ENCODE peak calls at places on chromosomes 2 and 18, in five cellular contexts. Z is GM20000, D is HFFc6, I is esophagus muscularis mucosa, K is foreskin fibroblast. L is an unnamed sample.

GRCh38 chr2:81304154-81304830 is 999.7 kb upstream of the LRRTM1 start:
- DNase-seq in Z (no peak), D (no peak), I (no peak), K (no peak), L (no peak)

GRCh38 chr2:134344954-134345697 is 91.3 kb downstream of the MGAT5 start:
- DNase-seq in Z (no peak), D (no peak), I (no peak), K (no peak), L (no peak)

GRCh38 chr2:3738454-3738853 is 35.1 kb downstream of the DCDC2C start:
- DNase-seq in Z (peak), D (no peak), I (no peak), K (no peak), L (no peak)

GRCh38 chr2:237749961-237750360 is 48.6 kb upstream of the RBM44 start:
- DNase-seq in Z (no peak), D (no peak), I (no peak), K (no peak), L (no peak)

GRCh38 chr18:39389800-39390379 is 1824.3 kb upstream of the CELF4 start:
- DNase-seq in Z (no peak), D (no peak), I (no peak), K (no peak), L (no peak)

GRCh38 chr18:59744271-59744721 is 47.1 kb upstream of the CCBE1 start:
- DNase-seq in Z (no peak), D (peak), I (no peak), K (peak), L (no peak)

GRCh38 chr18:42192251-42193248 is 237.5 kb downstream of the PIK3C3 start:
- DNase-seq in Z (no peak), D (peak), I (no peak), K (no peak), L (no peak)

GRCh38 chr2:239803102-239803763 is 221.9 kb downstream of the NDUFA10 start:
- DNase-seq in Z (no peak), D (no peak), I (no peak), K (no peak), L (no peak)

GRCh38 chr2:121778736-121779487 is 23.5 kb downstream of the TSN start:
- DNase-seq in Z (no peak), D (no peak), I (peak), K (no peak), L (no peak)

GRCh38 chr2:20141056-20141762 is 83.7 kb downstream of the SDC1 start:
- DNase-seq in Z (no peak), D (peak), I (no peak), K (peak), L (no peak)

GRCh38 chr2:238100821-238101771 is 956 bp downstream of the ESPNL start:
- DNase-seq in Z (peak), D (no peak), I (peak), K (no peak), L (no peak)

DNA sequence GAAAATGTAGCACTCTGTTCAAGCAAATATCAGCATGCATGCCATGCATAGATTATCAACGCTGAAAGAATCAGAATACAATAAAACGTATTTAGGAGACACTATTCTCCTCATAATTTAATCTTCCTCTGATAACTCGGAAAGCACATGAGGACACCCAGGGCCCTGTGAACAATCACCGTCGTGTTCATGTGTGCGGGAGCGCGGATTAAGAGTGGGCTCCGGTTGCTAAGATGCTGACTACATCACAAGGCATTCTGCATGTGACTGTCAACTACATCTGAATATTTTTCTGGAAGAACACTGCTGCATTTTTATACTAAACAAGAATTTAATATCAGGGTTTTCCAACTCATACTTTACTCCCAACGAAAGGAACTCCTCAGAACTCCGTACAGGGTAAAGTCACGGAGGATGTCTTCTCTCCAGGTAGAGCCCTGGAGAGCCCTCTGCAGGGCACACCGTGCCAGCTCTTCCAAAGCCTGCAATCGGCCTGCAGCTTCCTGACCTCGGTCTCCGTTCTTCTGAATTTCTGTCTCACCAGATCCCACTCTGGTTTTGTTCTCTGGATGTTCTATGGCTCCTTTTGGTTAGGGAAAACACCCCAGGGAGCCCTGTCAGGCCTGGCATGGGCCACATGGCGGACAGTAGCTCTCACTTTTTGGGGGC is 59.6 kb downstream of the ZNF516 start:
- DNase-seq in Z (no peak), D (no peak), I (no peak), K (no peak), L (no peak)
- TF ChIP-seq CTCF in Z (no peak), D (peak), I (peak), K (no peak), L (no peak)

GRCh38 chr18:22001912-22002487 is 167.4 kb upstream of the GATA6 start:
- DNase-seq in Z (no peak), D (no peak), I (no peak), K (no peak), L (no peak)

GRCh38 chr18:21996261-21996892 is 173.0 kb upstream of the GATA6 start:
- DNase-seq in Z (no peak), D (no peak), I (no peak), K (no peak), L (no peak)

GRCh38 chr18:21991897-21992296 is 177.5 kb upstream of the GATA6 start:
- DNase-seq in Z (no peak), D (no peak), I (no peak), K (no peak), L (no peak)

GRCh38 chr18:21998531-21998930 is 170.9 kb upstream of the GATA6 start:
- DNase-seq in Z (no peak), D (no peak), I (no peak), K (no peak), L (no peak)

GRCh38 chr18:21997207-21998143 is 171.9 kb upstream of the GATA6 start:
- DNase-seq in Z (peak), D (peak), I (no peak), K (peak), L (peak)
- TF ChIP-seq CTCF in Z (peak), D (peak), I (peak), K (peak), L (peak)

GRCh38 chr2:170235860-170236638 is 58.1 kb downstream of the MYO3B start:
- DNase-seq in Z (peak), D (peak), I (no peak), K (peak), L (peak)
- TF ChIP-seq CTCF in Z (peak), D (peak), I (peak), K (peak), L (peak)

GRCh38 chr2:70959851-70960832 is 18.3 kb upstream of the ANKRD53 start:
- DNase-seq in Z (no peak), D (no peak), I (peak), K (no peak), L (peak)
- TF ChIP-seq CTCF in Z (no peak), D (peak), I (no peak), K (no peak), L (no peak)

GRCh38 chr2:124039032-124039431 is 13.9 kb downstream of the CNTNAP5 start:
- DNase-seq in Z (no peak), D (no peak), I (no peak), K (no peak), L (no peak)

GRCh38 chr2:124035001-124035400 is 9.9 kb downstream of the CNTNAP5 start:
- DNase-seq in Z (no peak), D (no peak), I (no peak), K (no peak), L (no peak)

GRCh38 chr2:124032799-124033198 is 7.7 kb downstream of the CNTNAP5 start:
- DNase-seq in Z (no peak), D (no peak), I (no peak), K (no peak), L (no peak)

GRCh38 chr2:124034265-124034664 is 9.2 kb downstream of the CNTNAP5 start:
- DNase-seq in Z (no peak), D (no peak), I (no peak), K (no peak), L (no peak)
- TF ChIP-seq CTCF in Z (no peak), D (no peak), I (no peak), K (no peak), L (no peak)

DNA sequence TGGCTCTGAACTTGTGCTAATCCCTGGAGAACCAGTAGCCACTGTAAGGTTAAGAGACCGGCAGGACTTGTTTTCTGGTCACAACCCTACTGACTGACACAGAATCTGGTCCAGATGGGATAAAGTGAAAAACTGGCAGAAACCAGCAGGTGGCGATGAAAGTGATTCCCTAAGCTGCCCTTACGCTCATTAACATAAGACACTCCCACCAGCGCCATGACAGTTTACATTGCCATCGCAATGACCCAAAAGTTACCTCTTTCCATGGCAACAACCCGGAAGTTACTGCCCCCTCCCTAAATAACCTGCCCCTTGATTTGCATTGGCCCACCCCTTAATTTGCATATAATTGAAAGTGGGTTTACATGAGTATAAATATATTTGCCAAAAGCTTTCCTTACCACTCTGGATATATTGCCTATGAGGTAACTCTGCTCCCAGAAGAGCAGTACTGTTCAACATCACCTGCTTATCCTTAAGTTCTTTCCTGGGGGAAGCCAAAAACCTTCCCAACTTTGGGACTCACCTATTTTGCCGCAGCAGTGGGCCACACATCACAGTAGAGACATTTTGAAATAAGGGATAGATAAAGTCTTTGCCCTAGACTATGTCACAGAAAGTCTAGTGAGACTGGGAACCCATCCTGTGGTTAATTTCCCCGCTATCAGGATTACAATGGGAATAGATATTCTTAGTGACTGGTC is 35.8 kb upstream of the AFF3 start:
- DNase-seq in Z (no peak), D (no peak), I (peak), K (no peak), L (peak)
- TF ChIP-seq CTCF in Z (no peak), D (peak), I (peak), K (peak), L (no peak)

DNA sequence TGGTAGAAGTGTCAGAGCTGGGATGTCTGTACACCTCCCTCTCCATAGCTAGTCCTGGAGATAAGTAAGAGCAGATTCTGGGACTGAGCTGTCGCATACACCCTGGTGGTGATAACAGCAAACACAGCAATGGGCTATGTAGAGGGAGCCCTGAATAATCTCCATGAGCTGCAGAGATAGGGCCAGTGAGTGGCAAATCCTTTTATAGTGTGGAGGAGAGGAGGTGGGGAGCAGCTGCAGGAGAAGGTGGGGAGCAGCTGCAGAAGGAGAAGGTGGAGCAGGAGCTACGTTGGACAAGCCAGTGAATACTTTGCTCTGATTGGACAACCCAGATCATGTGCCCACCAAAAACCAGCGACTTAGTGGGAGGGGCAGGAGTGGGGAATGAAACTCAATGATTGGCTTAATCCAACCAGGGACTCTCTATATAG is 85.5 kb downstream of the TMEM247 start:
- DNase-seq in Z (no peak), D (no peak), I (no peak), K (no peak), L (no peak)
- TF ChIP-seq CTCF in Z (no peak), D (peak), I (no peak), K (no peak), L (no peak)

DNA sequence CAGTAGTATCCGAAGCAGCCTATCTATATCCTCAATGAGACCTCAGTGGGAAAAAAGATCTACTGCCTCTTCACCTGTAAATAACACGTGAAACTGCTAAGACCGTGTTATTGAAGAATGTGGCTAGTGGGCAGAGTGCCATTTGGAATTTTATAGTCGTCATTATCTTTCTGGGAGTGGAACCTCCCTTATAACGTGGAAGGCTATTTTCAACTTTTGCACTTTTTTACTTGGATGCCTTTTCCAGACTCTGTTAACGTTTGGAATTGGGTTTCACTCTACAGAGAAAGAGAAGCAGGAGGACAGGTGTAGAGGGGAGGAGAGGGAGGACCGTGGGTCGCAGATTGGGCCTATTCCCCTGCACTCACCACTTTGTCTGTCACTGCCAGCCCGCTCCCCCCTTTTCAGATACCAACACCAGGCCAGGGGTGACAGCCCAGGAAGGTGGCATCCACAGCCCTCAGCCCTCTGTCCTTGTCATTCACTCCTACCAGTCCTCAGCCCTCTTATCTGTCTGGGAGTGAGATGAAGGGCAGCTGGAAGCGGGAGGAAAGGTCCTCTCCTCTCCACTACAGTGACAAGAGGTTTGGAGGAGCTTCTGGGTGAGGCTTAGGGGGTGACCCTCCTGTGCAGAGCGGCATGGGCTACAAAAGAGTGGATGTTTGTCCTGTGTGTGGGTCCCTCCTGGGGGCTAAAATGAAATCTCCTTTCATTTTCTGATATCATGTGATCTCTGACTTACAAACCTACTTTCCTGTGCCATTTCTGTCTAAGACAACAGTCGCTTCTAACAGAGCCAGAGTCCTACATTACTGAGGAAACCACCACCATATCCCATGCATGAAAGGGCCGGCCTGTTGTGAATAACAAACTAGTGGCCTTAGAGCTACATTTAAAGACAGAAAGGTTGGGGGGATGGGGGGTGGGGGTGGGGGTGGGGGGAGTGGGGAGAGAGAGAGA is 23.9 kb upstream of the CEP68 start:
- DNase-seq in Z (peak), D (no peak), I (no peak), K (no peak), L (no peak)
- TF ChIP-seq CTCF in Z (no peak), D (no peak), I (no peak), K (no peak), L (no peak)

GRCh38 chr2:69567157-69567908 is 76.2 kb downstream of the AAK1 start:
- DNase-seq in Z (no peak), D (peak), I (no peak), K (peak), L (no peak)
- TF ChIP-seq CTCF in Z (no peak), D (peak), I (no peak), K (no peak), L (no peak)

L was measured in GM10248.